ENCODE peak calls at places on chromosomes 2 and 18, in four cellular contexts. M is HepG2, H is K562, Y is GM12878. G is an unnamed sample.
A peak's percentile ranks its signal among the peaks of the same experiment; 100 is the strongest.

GRCh38 chr18:32301976-32302743 is 112.3 kb downstream of the MEP1B start:
- DNase-seq in M (no peak), H (no peak), Y (no peak), G (no peak)

GRCh38 chr2:120461092-120461491 is 115.2 kb downstream of the INHBB start:
- DNase-seq in M (no peak), H (no peak), Y (no peak), G (no peak)

GRCh38 chr2:97011977-97012569 is 25.7 kb upstream of the FAM178B start:
- DNase-seq in M (peak; percentile 60), H (no peak), Y (peak; percentile 16), G (no peak)

GRCh38 chr2:219595250-219595649 is 2.4 kb upstream of the STK11IP start:
- DNase-seq in M (peak; percentile 43), H (peak; percentile 70), Y (no peak), G (no peak)

GRCh38 chr2:582792-583528 is 94.2 kb downstream of the TMEM18 start:
- DNase-seq in M (no peak), H (no peak), Y (no peak), G (no peak)

GRCh38 chr2:234211797-234212196 is 161.3 kb downstream of the SPP2 start:
- DNase-seq in M (no peak), H (no peak), Y (no peak), G (no peak)

GRCh38 chr2:187011206-187011605 is 162.2 kb upstream of the ZSWIM2 start:
- DNase-seq in M (no peak), H (no peak), Y (no peak), G (no peak)

GRCh38 chr2:47656715-47657600 is 126.0 kb upstream of the MSH6 start:
- DNase-seq in M (no peak), H (no peak), Y (no peak), G (no peak)

GRCh38 chr2:227163998-227164744 is at the start of the genes COL4A3 and COL4A4:
- DNase-seq in M (no peak), H (no peak), Y (no peak), G (peak; percentile 52)

GRCh38 chr18:715626-716025 is 3.2 kb upstream of the ENOSF1 start:
- DNase-seq in M (no peak), H (no peak), Y (no peak), G (no peak)

GRCh38 chr2:211729433-211729832 is 809.2 kb downstream of the ERBB4 start:
- DNase-seq in M (no peak), H (no peak), Y (no peak), G (no peak)

GRCh38 chr2:69255760-69256159 is 131.3 kb downstream of the GFPT1 start:
- DNase-seq in M (no peak), H (no peak), Y (no peak), G (no peak)

GRCh38 chr2:191866675-191867506 is 20.0 kb upstream of the CAVIN2 start:
- DNase-seq in M (peak; percentile 100), H (peak; percentile 15), Y (no peak), G (no peak)

GRCh38 chr18:22171263-22171838 is 2.0 kb downstream of the GATA6 start:
- DNase-seq in M (no peak), H (no peak), Y (no peak), G (no peak)

GRCh38 chr18:77071061-77071460 is 61.5 kb downstream of the MBP start:
- DNase-seq in M (no peak), H (no peak), Y (no peak), G (no peak)

GRCh38 chr2:187918996-187919821 is 365.0 kb upstream of the TFPI start:
- DNase-seq in M (no peak), H (no peak), Y (no peak), G (no peak)

GRCh38 chr2:113818382-113818951 is 62.0 kb upstream of the SLC35F5 start:
- DNase-seq in M (peak; percentile 77), H (peak; percentile 31), Y (no peak), G (peak; percentile 39)

GRCh38 chr2:173412628-173413027 is 58.0 kb downstream of the CDCA7 start:
- DNase-seq in M (no peak), H (no peak), Y (no peak), G (no peak)

GRCh38 chr2:127670055-127670956 is 5.0 kb downstream of the LIMS2 start:
- DNase-seq in M (no peak), H (no peak), Y (no peak), G (no peak)

GRCh38 chr2:70132244-70133126 is 45.2 kb downstream of the PCBP1 start:
- DNase-seq in M (peak; percentile 86), H (no peak), Y (no peak), G (no peak)

GRCh38 chr2:120205901-120206581 is 17.2 kb downstream of the TMEM185B start:
- DNase-seq in M (no peak), H (peak; percentile 62), Y (no peak), G (peak; percentile 68)

GRCh38 chr2:235005603-235006259 is 53.9 kb downstream of the SH3BP4 start:
- DNase-seq in M (peak; percentile 98), H (no peak), Y (no peak), G (peak; percentile 27)

GRCh38 chr2:73952499-73953446 is 26.1 kb downstream of the DGUOK start:
- DNase-seq in M (no peak), H (no peak), Y (no peak), G (no peak)
- TF ChIP-seq TARDBP in M (no peak), H (no peak), Y (no peak), G (no peak)

GRCh38 chr18:65326831-65327230 is 424.0 kb upstream of the CDH7 start:
- DNase-seq in M (no peak), H (no peak), Y (no peak), G (no peak)
- TF ChIP-seq SP1 in M (no peak), H (no peak), Y (no peak), G (no peak)

DNA sequence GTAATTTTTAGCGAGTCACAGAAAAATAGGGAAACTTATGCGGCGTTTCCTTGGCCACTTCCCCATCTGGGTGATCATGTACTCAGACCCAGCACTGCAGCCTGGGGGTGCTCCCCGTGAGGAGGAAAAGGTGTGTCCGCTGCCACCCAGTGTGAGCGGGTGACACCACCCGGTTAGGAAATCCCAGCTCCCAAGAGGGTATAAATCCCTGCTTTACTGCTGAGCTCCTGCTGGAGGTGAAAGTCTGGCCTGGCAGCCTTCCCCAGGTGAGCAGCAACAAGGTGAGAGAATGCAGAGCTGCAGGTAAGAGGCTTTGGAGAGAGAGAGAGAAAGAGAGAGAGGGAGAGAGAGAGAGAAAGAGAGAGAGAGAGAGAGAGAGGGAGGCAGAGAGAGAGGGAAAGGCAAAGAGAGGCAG is at the start of gene IL1R2:
- DNase-seq in M (no peak), H (no peak), Y (no peak), G (no peak)
- TF ChIP-seq TARDBP in M (no peak), H (no peak), Y (no peak), G (no peak)

GRCh38 chr2:43370146-43370545 is 143.7 kb upstream of the ZFP36L2 start:
- DNase-seq in M (no peak), H (no peak), Y (no peak), G (no peak)
- TF ChIP-seq SP1 in M (no peak), H (no peak), Y (no peak), G (no peak)